ENCODE peak calls at places on chromosome 18, in eight cellular contexts. S is CD8-positive, alpha-beta T cell; L is ovary; B is PC-3; A is body of pancreas; E is cardiac fibroblast; Z is glutamatergic neuron; F is epithelial cell of esophagus. I is an unnamed sample.

GRCh38 chr18:76957384-76958355 is 135.3 kb downstream of the ZNF236 start:
- DNase-seq in S (no peak), L (no peak), B (no peak), A (no peak), E (peak; percentile 46), Z (no peak), F (no peak), I (no peak)

GRCh38 chr18:8709248-8710059 is 4.1 kb downstream of the MTCL1 start:
- DNase-seq in S (no peak), L (no peak), B (no peak), A (no peak), E (no peak), Z (no peak), F (no peak), I (no peak)

GRCh38 chr18:67875057-67875456 is 358.5 kb upstream of the DSEL start:
- DNase-seq in S (no peak), L (no peak), B (peak; percentile 58), A (no peak), E (no peak), Z (no peak), F (peak; percentile 11), I (no peak)

GRCh38 chr18:14747513-14748474 is at the start of gene ANKRD30B:
- DNase-seq in S (no peak), L (no peak), B (no peak), A (no peak), E (no peak), Z (peak; percentile 34), F (no peak), I (peak; percentile 23)

GRCh38 chr18:33034212-33034611 is 261.4 kb upstream of the KLHL14 start:
- DNase-seq in S (no peak), L (no peak), B (no peak), A (no peak), E (no peak), Z (no peak), F (no peak), I (no peak)

GRCh38 chr18:55421612-55422381 is 166.2 kb downstream of the TCF4 start:
- DNase-seq in S (no peak), L (peak; percentile 44), B (no peak), A (no peak), E (peak; percentile 63), Z (no peak), F (peak; percentile 83), I (no peak)

GRCh38 chr18:24814521-24814920 is 354.1 kb downstream of the HRH4 start:
- DNase-seq in S (no peak), L (no peak), B (no peak), A (no peak), E (no peak), Z (no peak), F (no peak), I (no peak)

GRCh38 chr18:24018299-24018910 is 3.9 kb downstream of the TTC39C start:
- DNase-seq in S (no peak), L (no peak), B (no peak), A (no peak), E (no peak), Z (no peak), F (no peak), I (no peak)

GRCh38 chr18:25310045-25310444 is 41.9 kb downstream of the ZNF521 start:
- DNase-seq in S (no peak), L (no peak), B (peak; percentile 55), A (no peak), E (peak; percentile 46), Z (no peak), F (peak; percentile 29), I (no peak)

GRCh38 chr18:8139971-8140406 is 469.2 kb upstream of the RAB12 start:
- DNase-seq in S (no peak), L (peak; percentile 51), B (no peak), A (no peak), E (peak; percentile 22), Z (no peak), F (no peak), I (no peak)

GRCh38 chr18:6056171-6056932 is 161.0 kb upstream of the TMEM200C start:
- DNase-seq in S (no peak), L (no peak), B (peak; percentile 69), A (no peak), E (peak; percentile 61), Z (no peak), F (no peak), I (no peak)

GRCh38 chr18:40414155-40414754 is 1540.8 kb upstream of the PIK3C3 start:
- DNase-seq in S (no peak), L (no peak), B (peak; percentile 36), A (no peak), E (peak; percentile 11), Z (no peak), F (peak; percentile 73), I (no peak)

DNA sequence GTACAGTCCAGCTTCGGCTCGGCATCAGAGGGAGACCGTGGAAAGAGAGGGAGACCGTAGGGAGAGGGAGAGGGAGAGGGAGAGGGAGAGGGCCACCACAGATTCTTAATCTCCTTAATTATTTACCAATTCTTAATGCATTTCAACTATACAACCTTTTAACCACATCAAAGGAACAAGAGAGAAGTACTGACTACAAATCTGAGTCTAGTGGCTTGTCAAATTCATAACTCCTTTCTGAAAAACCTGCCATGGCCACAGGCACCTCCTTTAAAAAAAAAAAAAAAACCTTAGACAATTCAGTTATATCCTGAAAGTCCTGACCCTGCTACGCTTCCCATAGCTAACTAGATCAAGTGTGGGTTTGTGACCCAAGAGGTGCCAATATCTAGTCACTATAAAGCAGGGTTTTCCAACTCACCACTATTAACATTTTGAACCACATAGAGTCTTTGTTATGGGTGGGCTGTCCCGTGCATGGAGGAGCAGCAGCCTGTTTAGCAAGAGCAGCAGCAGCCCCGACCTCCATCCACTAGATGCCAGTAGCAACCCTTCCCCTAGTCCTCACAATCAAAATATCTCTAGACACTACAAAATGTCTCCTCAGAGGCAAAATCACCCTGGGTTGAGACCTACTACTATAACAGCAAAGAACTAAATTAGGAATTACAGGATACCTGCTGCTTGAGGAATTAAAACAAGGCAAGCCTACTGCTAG is 6.8 kb downstream of the ESCO1 start:
- DNase-seq in S (no peak), L (no peak), B (no peak), A (no peak), E (no peak), Z (no peak), F (no peak), I (no peak)
- TF ChIP-seq CTCF in S (no peak), L (no peak), B (peak; percentile 43), A (no peak), E (no peak), Z (no peak), F (peak; percentile 9), I (no peak)

GRCh38 chr18:13103366-13103765 is 112.2 kb downstream of the CEP192 start:
- DNase-seq in S (no peak), L (no peak), B (peak; percentile 36), A (no peak), E (no peak), Z (no peak), F (peak; percentile 8), I (no peak)
- TF ChIP-seq CTCF in S (no peak), L (no peak), B (peak; percentile 70), A (no peak), E (peak; percentile 28), Z (no peak), F (peak; percentile 21), I (peak; percentile 15)

GRCh38 chr18:36533446-36534153 is 236.1 kb downstream of the FHOD3 start:
- DNase-seq in S (no peak), L (no peak), B (no peak), A (no peak), E (no peak), Z (no peak), F (no peak), I (no peak)
- TF ChIP-seq CTCF in S (no peak), L (no peak), B (no peak), A (no peak), E (no peak), Z (no peak), F (no peak), I (no peak)

GRCh38 chr18:57973889-57974288 is 70.1 kb upstream of the NEDD4L start:
- DNase-seq in S (no peak), L (no peak), B (no peak), A (no peak), E (no peak), Z (no peak), F (no peak), I (no peak)

GRCh38 chr18:57975805-57976204 is 68.2 kb upstream of the NEDD4L start:
- DNase-seq in S (no peak), L (no peak), B (no peak), A (no peak), E (no peak), Z (no peak), F (no peak), I (no peak)

GRCh38 chr18:57974585-57974984 is 69.4 kb upstream of the NEDD4L start:
- DNase-seq in S (no peak), L (no peak), B (no peak), A (no peak), E (no peak), Z (no peak), F (no peak), I (no peak)

GRCh38 chr18:57969824-57970223 is 74.2 kb upstream of the NEDD4L start:
- DNase-seq in S (no peak), L (no peak), B (no peak), A (no peak), E (no peak), Z (no peak), F (no peak), I (no peak)

DNA sequence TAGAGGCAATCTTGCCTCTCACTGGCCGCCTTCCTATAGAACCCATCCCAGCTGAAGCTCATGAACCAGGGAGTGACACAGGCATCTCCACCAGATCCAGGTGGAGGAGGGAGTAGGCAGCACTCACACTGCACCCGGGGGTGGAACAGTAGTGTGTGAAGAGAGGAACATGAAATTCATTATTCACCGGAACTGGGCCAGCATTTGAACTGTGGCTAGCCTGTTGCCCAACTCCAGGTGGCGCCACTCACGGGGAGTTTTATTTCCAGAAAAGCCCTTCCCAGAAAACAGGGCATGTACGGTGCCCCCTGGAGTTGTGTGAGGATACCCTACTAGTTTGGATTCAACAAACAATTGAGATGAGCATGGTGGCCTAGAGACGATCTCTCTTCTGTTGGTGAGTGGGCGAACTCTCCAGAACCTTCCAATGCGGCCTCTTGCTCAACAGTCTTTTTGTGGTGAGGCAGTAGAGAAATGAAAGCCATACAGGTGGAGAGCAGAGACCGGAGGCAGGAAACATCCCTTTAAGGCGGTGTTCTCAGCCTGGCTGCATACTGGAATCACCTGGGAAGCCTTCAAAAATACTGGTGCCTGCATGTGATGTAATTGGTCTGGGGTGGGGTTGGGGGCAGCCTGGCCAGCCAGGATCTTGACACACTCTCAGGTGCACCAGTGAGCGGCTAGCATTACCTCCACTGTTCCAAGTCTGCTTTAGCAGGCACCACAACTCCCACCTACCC is 73.5 kb upstream of the NEDD4L start:
- DNase-seq in S (no peak), L (no peak), B (peak; percentile 5), A (no peak), E (no peak), Z (peak; percentile 24), F (no peak), I (no peak)
- TF ChIP-seq CTCF in S (no peak), L (no peak), B (peak; percentile 66), A (no peak), E (peak; percentile 44), Z (peak; percentile 44), F (peak; percentile 28), I (peak; percentile 18)

GRCh38 chr18:50658601-50659000 is 98.7 kb downstream of the MAPK4 start:
- DNase-seq in S (no peak), L (no peak), B (no peak), A (no peak), E (no peak), Z (no peak), F (no peak), I (no peak)
- TF ChIP-seq CTCF in S (no peak), L (no peak), B (no peak), A (no peak), E (no peak), Z (no peak), F (no peak), I (no peak)

I was measured in lower lobe of right lung.